ENCODE peak calls at places on chromosomes 16 and 17, in eight cellular contexts. P is right atrium auricular region; R is fibroblast of lung; D is stimulated activated CD4-positive, alpha-beta T cell treated with anti-CD3 and anti-CD28 coated beads, Interleukin-4, amount 100 ng/mL, for 4 hours; Y is NCI-H748 treated with DMSO at 0.1 percent for 48 hours; U is substantia nigra; S is psoas muscle; M is M059J. Z is an unnamed sample.

GRCh38 chr17:13346592-13346991 is 255.1 kb downstream of the HS3ST3A1 start:
- DNase-seq in P (no peak), R (peak), D (no peak), Y (no peak), U (no peak), S (no peak), M (no peak), Z (no peak)

GRCh38 chr16:30092373-30093010 is 768 bp upstream of the TBX6 start:
- DNase-seq in P (peak), R (peak), D (peak), Y (peak), U (no peak), S (peak), M (no peak), Z (peak)

GRCh38 chr16:138049-138417 is 440 bp downstream of the NPRL3 start:
- DNase-seq in P (no peak), R (peak), D (peak), Y (no peak), U (no peak), S (peak), M (no peak), Z (peak)

GRCh38 chr17:30151471-30151870 is 34.9 kb downstream of the NSRP1 start:
- DNase-seq in P (no peak), R (no peak), D (no peak), Y (no peak), U (no peak), S (no peak), M (no peak), Z (no peak)

GRCh38 chr16:51562896-51563295 is 411.8 kb upstream of the SALL1 start:
- DNase-seq in P (no peak), R (no peak), D (no peak), Y (no peak), U (no peak), S (no peak), M (no peak), Z (no peak)

GRCh38 chr16:85006639-85007038 is 4.7 kb downstream of the ZDHHC7 start:
- DNase-seq in P (no peak), R (peak), D (no peak), Y (no peak), U (no peak), S (no peak), M (peak), Z (no peak)

GRCh38 chr16:26985100-26986065 is 81.3 kb upstream of the C16orf82 start:
- DNase-seq in P (no peak), R (no peak), D (no peak), Y (no peak), U (no peak), S (no peak), M (no peak), Z (no peak)

GRCh38 chr17:48155889-48156670 is 48.5 kb downstream of the SNX11 start:
- DNase-seq in P (no peak), R (no peak), D (no peak), Y (no peak), U (no peak), S (no peak), M (no peak), Z (no peak)

GRCh38 chr16:9072806-9073341 is 18.6 kb upstream of the HAPSTR1 start:
- DNase-seq in P (no peak), R (peak), D (peak), Y (no peak), U (no peak), S (no peak), M (peak), Z (peak)

GRCh38 chr17:81579821-81580321 is 27.7 kb upstream of the FAAP100 start:
- DNase-seq in P (no peak), R (peak), D (no peak), Y (no peak), U (no peak), S (no peak), M (peak), Z (no peak)

GRCh38 chr17:74362811-74363498 is 1.3 kb upstream of the BTBD17 start:
- DNase-seq in P (no peak), R (no peak), D (no peak), Y (no peak), U (no peak), S (no peak), M (no peak), Z (no peak)

GRCh38 chr16:88058136-88058535 is 106.9 kb downstream of the BANP start:
- DNase-seq in P (no peak), R (no peak), D (no peak), Y (no peak), U (no peak), S (peak), M (no peak), Z (no peak)

GRCh38 chr17:4596636-4597380 is 12.5 kb downstream of the SMTNL2 start:
- DNase-seq in P (no peak), R (no peak), D (no peak), Y (no peak), U (no peak), S (no peak), M (no peak), Z (no peak)

GRCh38 chr16:3321802-3322201 is 16.5 kb downstream of the ZNF75A start:
- DNase-seq in P (no peak), R (no peak), D (no peak), Y (no peak), U (no peak), S (no peak), M (no peak), Z (no peak)

GRCh38 chr17:20992987-20993862 is 49.6 kb downstream of the USP22 start:
- DNase-seq in P (peak), R (peak), D (peak), Y (peak), U (peak), S (peak), M (peak), Z (peak)

GRCh38 chr16:67733734-67734470 is 14.8 kb upstream of the GFOD2 start:
- DNase-seq in P (no peak), R (no peak), D (no peak), Y (no peak), U (no peak), S (no peak), M (no peak), Z (no peak)

GRCh38 chr17:51397361-51398127 is 137.2 kb downstream of the UTP18 start:
- DNase-seq in P (no peak), R (peak), D (no peak), Y (no peak), U (no peak), S (no peak), M (peak), Z (no peak)

GRCh38 chr17:81931557-81932332 is 4.2 kb upstream of the MAFG start:
- DNase-seq in P (no peak), R (no peak), D (no peak), Y (no peak), U (no peak), S (no peak), M (no peak), Z (no peak)

Z was measured in stimulated activated naive CD8-positive, alpha-beta T cell treated with anti-CD3 and anti-CD28 coated beads, Interleukin-15, amount 100 ng/mL, for 72 hours.